ENCODE peak calls at places on chromosome 11, in eight cellular contexts. Y is LoVo; I is EH; J is M059J; G is NCI-H1105; F is activated naive CD4-positive, alpha-beta T cell treated with Interleukin-2 at 50 U/mL for 16 hours; W is CD4-positive, CD25-positive, alpha-beta regulatory T cell; A is posterior cingulate gyrus. X is an unnamed sample.

GRCh38 chr11:23711981-23712380 is 784.9 kb upstream of the LUZP2 start:
- DNase-seq in Y (no peak), I (no peak), J (peak), G (no peak), F (no peak), W (no peak), A (no peak), X (no peak)

GRCh38 chr11:110921742-110922200 is 209.5 kb upstream of the ARHGAP20 start:
- DNase-seq in Y (no peak), I (peak), J (no peak), G (no peak), F (no peak), W (no peak), A (no peak), X (no peak)

GRCh38 chr11:1081601-1082311 is 7.1 kb downstream of the MUC2 start:
- DNase-seq in Y (no peak), I (no peak), J (no peak), G (no peak), F (no peak), W (no peak), A (peak), X (peak)

GRCh38 chr11:122584670-122585069 is 70.9 kb upstream of the UBASH3B start:
- DNase-seq in Y (no peak), I (peak), J (peak), G (no peak), F (no peak), W (no peak), A (no peak), X (no peak)

GRCh38 chr11:130121430-130121978 is 38.1 kb upstream of the ST14 start:
- DNase-seq in Y (no peak), I (peak), J (peak), G (no peak), F (no peak), W (peak), A (no peak), X (peak)

GRCh38 chr11:57123590-57123989 is 58.2 kb upstream of the LRRC55 start:
- DNase-seq in Y (no peak), I (no peak), J (no peak), G (no peak), F (no peak), W (no peak), A (no peak), X (no peak)

GRCh38 chr11:32391965-32392553 is 43.3 kb downstream of the WT1 start:
- DNase-seq in Y (no peak), I (peak), J (peak), G (no peak), F (no peak), W (no peak), A (no peak), X (no peak)

GRCh38 chr11:105929381-105929955 is 92.6 kb downstream of the MSANTD4 start:
- DNase-seq in Y (no peak), I (no peak), J (no peak), G (no peak), F (no peak), W (no peak), A (no peak), X (no peak)

GRCh38 chr11:113773092-113773415 is 438 bp downstream of the ZW10 start:
- DNase-seq in Y (peak), I (peak), J (peak), G (no peak), F (no peak), W (no peak), A (no peak), X (no peak)

GRCh38 chr11:77457340-77457739 is 16.6 kb downstream of the PAK1 start:
- DNase-seq in Y (no peak), I (no peak), J (no peak), G (no peak), F (no peak), W (no peak), A (no peak), X (no peak)

GRCh38 chr11:115912484-115912945 is 408.3 kb upstream of the CADM1 start:
- DNase-seq in Y (no peak), I (no peak), J (peak), G (peak), F (no peak), W (peak), A (no peak), X (no peak)

GRCh38 chr11:114762437-114762836 is 84.1 kb downstream of the NXPE2 start:
- DNase-seq in Y (peak), I (peak), J (peak), G (no peak), F (no peak), W (peak), A (peak), X (peak)

GRCh38 chr11:9527481-9528140 is 45.9 kb upstream of the WEE1 start:
- DNase-seq in Y (peak), I (peak), J (peak), G (no peak), F (no peak), W (no peak), A (no peak), X (no peak)

GRCh38 chr11:57641011-57641410 is 8.7 kb downstream of the YPEL4 start:
- DNase-seq in Y (no peak), I (peak), J (no peak), G (no peak), F (no peak), W (no peak), A (peak), X (no peak)

GRCh38 chr11:66996609-66997273 is 21.6 kb downstream of the C11orf86 start:
- DNase-seq in Y (no peak), I (peak), J (peak), G (no peak), F (no peak), W (no peak), A (no peak), X (no peak)

GRCh38 chr11:91308069-91308468 is 916.5 kb upstream of the FAT3 start:
- DNase-seq in Y (no peak), I (no peak), J (no peak), G (no peak), F (no peak), W (no peak), A (no peak), X (no peak)